ENCODE peak calls at places on chromosomes 2 and 18, in seven cellular contexts. One of them, this sample, is unnamed.

GRCh38 chr2:239049421-239050251 is 201.8 kb downstream of the TWIST2 start:
- DNase-seq in cardiac muscle cell: no peak
- DNase-seq in neural progenitor cell: no peak
- DNase-seq in K562: no peak
- DNase-seq in bronchial epithelial cell: peak; percentile 31
- DNase-seq in AG04450: peak; percentile 4
- DNase-seq in fibroblast of pulmonary artery: peak; percentile 24
- DNase-seq in this sample: no peak

GRCh38 chr18:9417081-9417841 is 58.1 kb upstream of the RALBP1 start:
- DNase-seq in cardiac muscle cell: peak; percentile 82
- DNase-seq in neural progenitor cell: peak; percentile 49
- DNase-seq in K562: no peak
- DNase-seq in bronchial epithelial cell: peak; percentile 39
- DNase-seq in AG04450: no peak
- DNase-seq in fibroblast of pulmonary artery: peak; percentile 67
- DNase-seq in this sample: no peak

GRCh38 chr2:100639588-100640195 is 76.9 kb downstream of the PDCL3 start:
- DNase-seq in cardiac muscle cell: no peak
- DNase-seq in neural progenitor cell: peak; percentile 36
- DNase-seq in K562: no peak
- DNase-seq in bronchial epithelial cell: no peak
- DNase-seq in AG04450: no peak
- DNase-seq in fibroblast of pulmonary artery: no peak
- DNase-seq in this sample: no peak

GRCh38 chr2:238999290-238999741 is 151.4 kb downstream of the TWIST2 start:
- DNase-seq in cardiac muscle cell: peak; percentile 39
- DNase-seq in neural progenitor cell: no peak
- DNase-seq in K562: no peak
- DNase-seq in bronchial epithelial cell: no peak
- DNase-seq in AG04450: no peak
- DNase-seq in fibroblast of pulmonary artery: peak; percentile 49
- DNase-seq in this sample: no peak

GRCh38 chr2:67945976-67946375 is 116.8 kb downstream of the C1D start:
- DNase-seq in cardiac muscle cell: peak; percentile 8
- DNase-seq in neural progenitor cell: no peak
- DNase-seq in K562: no peak
- DNase-seq in bronchial epithelial cell: no peak
- DNase-seq in AG04450: no peak
- DNase-seq in fibroblast of pulmonary artery: no peak
- DNase-seq in this sample: no peak

GRCh38 chr2:218438601-218439000 is 19.7 kb downstream of the VIL1 start:
- DNase-seq in cardiac muscle cell: peak; percentile 13
- DNase-seq in neural progenitor cell: no peak
- DNase-seq in K562: no peak
- DNase-seq in bronchial epithelial cell: no peak
- DNase-seq in AG04450: no peak
- DNase-seq in fibroblast of pulmonary artery: no peak
- DNase-seq in this sample: no peak

GRCh38 chr2:8803658-8804379 is 33.6 kb downstream of the KIDINS220 start:
- DNase-seq in cardiac muscle cell: peak; percentile 89
- DNase-seq in neural progenitor cell: no peak
- DNase-seq in K562: peak; percentile 80
- DNase-seq in bronchial epithelial cell: peak; percentile 97
- DNase-seq in AG04450: peak; percentile 74
- DNase-seq in fibroblast of pulmonary artery: peak; percentile 94
- DNase-seq in this sample: peak; percentile 72

GRCh38 chr18:58046087-58046793 is 2.2 kb downstream of the NEDD4L start:
- DNase-seq in cardiac muscle cell: no peak
- DNase-seq in neural progenitor cell: peak; percentile 67
- DNase-seq in K562: no peak
- DNase-seq in bronchial epithelial cell: peak; percentile 60
- DNase-seq in AG04450: no peak
- DNase-seq in fibroblast of pulmonary artery: no peak
- DNase-seq in this sample: no peak

GRCh38 chr18:57644540-57644939 is 22.9 kb upstream of the NARS1 start:
- DNase-seq in cardiac muscle cell: peak; percentile 49
- DNase-seq in neural progenitor cell: no peak
- DNase-seq in K562: no peak
- DNase-seq in bronchial epithelial cell: peak; percentile 23
- DNase-seq in AG04450: no peak
- DNase-seq in fibroblast of pulmonary artery: peak; percentile 58
- DNase-seq in this sample: no peak

GRCh38 chr2:88590998-88591613 is 36.2 kb downstream of the EIF2AK3 start:
- DNase-seq in cardiac muscle cell: peak; percentile 77
- DNase-seq in neural progenitor cell: peak; percentile 69
- DNase-seq in K562: peak; percentile 61
- DNase-seq in bronchial epithelial cell: peak; percentile 61
- DNase-seq in AG04450: peak; percentile 37
- DNase-seq in fibroblast of pulmonary artery: peak; percentile 84
- DNase-seq in this sample: peak; percentile 39

GRCh38 chr2:25912851-25913695 is 34.8 kb upstream of the ASXL2 start:
- DNase-seq in cardiac muscle cell: peak; percentile 19
- DNase-seq in neural progenitor cell: peak; percentile 32
- DNase-seq in K562: no peak
- DNase-seq in bronchial epithelial cell: no peak
- DNase-seq in AG04450: no peak
- DNase-seq in fibroblast of pulmonary artery: peak; percentile 33
- DNase-seq in this sample: no peak

GRCh38 chr18:51123046-51123395 is 74.5 kb downstream of the MEX3C start:
- DNase-seq in cardiac muscle cell: no peak
- DNase-seq in neural progenitor cell: no peak
- DNase-seq in K562: no peak
- DNase-seq in bronchial epithelial cell: no peak
- DNase-seq in AG04450: no peak
- DNase-seq in fibroblast of pulmonary artery: no peak
- DNase-seq in this sample: no peak

GRCh38 chr2:135936524-135936923 is 48.9 kb downstream of the DARS1 start:
- DNase-seq in cardiac muscle cell: no peak
- DNase-seq in neural progenitor cell: no peak
- DNase-seq in K562: no peak
- DNase-seq in bronchial epithelial cell: no peak
- DNase-seq in AG04450: no peak
- DNase-seq in fibroblast of pulmonary artery: no peak
- DNase-seq in this sample: no peak

GRCh38 chr2:1631292-1632005 is 112.9 kb downstream of the PXDN start:
- DNase-seq in cardiac muscle cell: no peak
- DNase-seq in neural progenitor cell: no peak
- DNase-seq in K562: no peak
- DNase-seq in bronchial epithelial cell: no peak
- DNase-seq in AG04450: no peak
- DNase-seq in fibroblast of pulmonary artery: no peak
- DNase-seq in this sample: no peak

GRCh38 chr2:222915092-222915957 is 54.5 kb downstream of the ACSL3 start:
- DNase-seq in cardiac muscle cell: peak; percentile 54
- DNase-seq in neural progenitor cell: no peak
- DNase-seq in K562: no peak
- DNase-seq in bronchial epithelial cell: peak; percentile 26
- DNase-seq in AG04450: no peak
- DNase-seq in fibroblast of pulmonary artery: peak; percentile 56
- DNase-seq in this sample: no peak
- TF ChIP-seq CTCF in cardiac muscle cell: peak; percentile 45
- TF ChIP-seq CTCF in neural progenitor cell: peak; percentile 55
- TF ChIP-seq CTCF in K562: peak; percentile 12
- TF ChIP-seq CTCF in bronchial epithelial cell: peak; percentile 21
- TF ChIP-seq CTCF in AG04450: peak; percentile 61
- TF ChIP-seq CTCF in fibroblast of pulmonary artery: peak; percentile 61
- TF ChIP-seq CTCF in this sample: peak; percentile 15

DNA sequence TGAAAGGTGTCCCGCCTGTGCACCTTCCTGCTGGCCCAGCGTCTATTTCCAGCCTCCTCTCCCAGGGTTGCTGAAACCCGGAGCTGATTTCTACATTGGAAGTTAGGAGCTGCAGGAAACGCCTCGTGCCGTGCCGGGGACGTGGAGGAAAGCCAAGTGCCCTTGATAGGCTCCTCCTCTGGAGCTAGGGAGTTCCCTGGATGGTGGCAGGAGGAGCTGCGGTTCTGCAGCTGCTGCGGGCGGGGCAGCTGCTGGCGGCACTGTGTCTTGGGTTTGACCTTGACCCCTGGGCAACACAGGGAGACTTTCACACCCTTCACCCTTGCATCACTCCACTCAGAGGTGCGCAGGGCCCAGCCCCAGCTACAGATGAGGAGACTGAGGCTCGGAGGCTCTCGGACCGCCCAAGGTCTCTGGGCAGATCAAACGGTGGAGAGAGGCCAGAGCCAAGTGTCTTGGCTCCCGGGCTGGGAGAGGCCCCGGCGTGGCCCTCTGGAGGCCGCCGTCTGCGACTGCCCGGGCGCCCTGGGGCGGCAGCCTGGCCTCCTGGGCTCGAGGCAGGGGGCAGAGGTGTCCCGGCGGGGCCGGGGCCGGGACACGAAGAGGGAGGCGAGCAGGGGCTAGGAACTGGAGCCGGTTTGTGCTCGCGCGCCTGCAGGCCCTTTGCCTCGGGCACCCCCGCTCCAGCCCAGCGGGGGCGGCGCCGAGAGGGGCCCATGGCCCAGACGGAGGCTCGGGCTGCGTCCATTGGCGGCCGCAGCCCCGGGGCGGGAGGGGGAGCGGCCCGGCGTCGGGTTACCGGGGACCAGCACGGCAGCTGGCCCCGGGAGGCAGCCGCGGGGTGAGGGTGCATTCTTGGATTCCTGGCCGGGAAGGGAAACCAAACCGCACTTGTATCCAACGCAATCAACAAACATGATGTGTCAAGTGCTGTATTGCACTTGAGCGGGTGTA is 129.7 kb upstream of the SLC1A4 start:
- DNase-seq in cardiac muscle cell: peak; percentile 95
- DNase-seq in neural progenitor cell: peak; percentile 85
- DNase-seq in K562: peak; percentile 90
- DNase-seq in bronchial epithelial cell: peak; percentile 75
- DNase-seq in AG04450: peak; percentile 78
- DNase-seq in fibroblast of pulmonary artery: peak; percentile 91
- DNase-seq in this sample: peak; percentile 78
- H3K4me3 ChIP-seq in cardiac muscle cell: peak overlapping the region; percentile 3
- H3K4me3 ChIP-seq in neural progenitor cell: peak overlapping the region; percentile 47
- H3K4me3 ChIP-seq in K562: peak overlapping the region; percentile 29
- H3K4me3 ChIP-seq in bronchial epithelial cell: peak overlapping the region; percentile 19
- H3K4me3 ChIP-seq in AG04450: peak overlapping the region; percentile 44
- H3K4me3 ChIP-seq in fibroblast of pulmonary artery: peak overlapping the region; percentile 23
- H3K4me3 ChIP-seq in this sample: peak overlapping the region; percentile 37

GRCh38 chr2:231661422-231662027 is 46.8 kb upstream of the PTMA start:
- DNase-seq in cardiac muscle cell: no peak
- DNase-seq in neural progenitor cell: no peak
- DNase-seq in K562: no peak
- DNase-seq in bronchial epithelial cell: no peak
- DNase-seq in AG04450: no peak
- DNase-seq in fibroblast of pulmonary artery: no peak
- DNase-seq in this sample: no peak

GRCh38 chr2:231663458-231664290 is 44.7 kb upstream of the PTMA start:
- DNase-seq in cardiac muscle cell: no peak
- DNase-seq in neural progenitor cell: peak; percentile 1
- DNase-seq in K562: no peak
- DNase-seq in bronchial epithelial cell: no peak
- DNase-seq in AG04450: no peak
- DNase-seq in fibroblast of pulmonary artery: no peak
- DNase-seq in this sample: no peak

GRCh38 chr2:231662811-231663457 is 45.4 kb upstream of the PTMA start:
- DNase-seq in cardiac muscle cell: no peak
- DNase-seq in neural progenitor cell: no peak
- DNase-seq in K562: no peak
- DNase-seq in bronchial epithelial cell: no peak
- DNase-seq in AG04450: no peak
- DNase-seq in fibroblast of pulmonary artery: no peak
- DNase-seq in this sample: no peak

GRCh38 chr2:231660860-231661259 is 47.5 kb upstream of the PTMA start:
- DNase-seq in cardiac muscle cell: no peak
- DNase-seq in neural progenitor cell: no peak
- DNase-seq in K562: no peak
- DNase-seq in bronchial epithelial cell: no peak
- DNase-seq in AG04450: no peak
- DNase-seq in fibroblast of pulmonary artery: no peak
- DNase-seq in this sample: no peak

DNA sequence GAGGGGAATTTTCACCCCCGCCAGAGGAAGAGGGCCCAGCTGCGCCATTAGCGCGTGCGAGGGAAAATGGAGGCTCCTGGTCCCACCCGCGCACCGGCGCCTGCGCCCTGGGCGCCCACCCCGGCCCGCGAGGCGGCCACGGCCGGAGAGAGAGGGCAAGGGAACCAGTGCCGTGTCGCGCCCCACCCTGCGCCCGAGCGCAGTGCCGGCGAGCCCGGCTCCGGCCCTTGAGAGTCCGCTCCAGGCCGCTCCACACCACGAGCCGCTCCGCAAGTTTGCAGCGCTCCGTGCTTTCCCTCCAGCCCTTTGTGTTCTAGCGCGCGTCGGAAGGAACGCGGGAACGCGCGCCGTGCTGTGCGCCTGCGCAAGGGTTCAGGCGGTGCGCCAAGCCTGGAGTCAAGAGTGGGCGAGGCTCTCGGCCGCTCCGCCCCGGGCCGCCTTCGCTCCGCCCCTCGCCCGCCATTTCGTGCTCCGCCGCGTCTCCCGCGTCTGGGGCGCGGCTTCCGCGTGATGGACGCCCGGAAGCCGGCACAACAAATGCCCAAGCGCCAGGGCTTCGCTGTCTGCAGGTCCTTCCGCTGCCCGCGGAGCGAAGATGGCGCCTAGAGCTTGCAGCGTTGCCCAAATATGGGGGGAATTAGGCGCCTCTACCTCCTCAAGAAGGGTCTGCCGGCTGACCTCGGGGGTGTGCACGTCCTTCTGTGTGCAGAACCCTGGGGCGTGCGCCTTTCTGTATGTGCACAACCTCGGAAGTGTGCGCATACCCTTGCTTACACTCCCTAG is 46.1 kb upstream of the PTMA start:
- DNase-seq in cardiac muscle cell: peak; percentile 99
- DNase-seq in neural progenitor cell: peak; percentile 98
- DNase-seq in K562: peak; percentile 74
- DNase-seq in bronchial epithelial cell: peak; percentile 83
- DNase-seq in AG04450: peak; percentile 95
- DNase-seq in fibroblast of pulmonary artery: peak; percentile 98
- DNase-seq in this sample: peak; percentile 92
- TF ChIP-seq CTCF in cardiac muscle cell: no peak
- TF ChIP-seq CTCF in neural progenitor cell: no peak
- TF ChIP-seq CTCF in K562: no peak
- TF ChIP-seq CTCF in bronchial epithelial cell: no peak
- TF ChIP-seq CTCF in AG04450: no peak
- TF ChIP-seq CTCF in fibroblast of pulmonary artery: no peak
- TF ChIP-seq CTCF in this sample: no peak

GRCh38 chr2:236848467-236848866 is 237.2 kb upstream of the COPS8 start:
- DNase-seq in cardiac muscle cell: no peak
- DNase-seq in neural progenitor cell: no peak
- DNase-seq in K562: no peak
- DNase-seq in bronchial epithelial cell: no peak
- DNase-seq in AG04450: no peak
- DNase-seq in fibroblast of pulmonary artery: no peak
- DNase-seq in this sample: no peak

GRCh38 chr2:236849940-236850339 is 235.7 kb upstream of the COPS8 start:
- DNase-seq in cardiac muscle cell: no peak
- DNase-seq in neural progenitor cell: no peak
- DNase-seq in K562: no peak
- DNase-seq in bronchial epithelial cell: no peak
- DNase-seq in AG04450: no peak
- DNase-seq in fibroblast of pulmonary artery: no peak
- DNase-seq in this sample: no peak

GRCh38 chr2:236847023-236847422 is 238.7 kb upstream of the COPS8 start:
- DNase-seq in cardiac muscle cell: no peak
- DNase-seq in neural progenitor cell: no peak
- DNase-seq in K562: no peak
- DNase-seq in bronchial epithelial cell: no peak
- DNase-seq in AG04450: no peak
- DNase-seq in fibroblast of pulmonary artery: no peak
- DNase-seq in this sample: no peak

GRCh38 chr2:236849508-236849907 is 236.2 kb upstream of the COPS8 start:
- DNase-seq in cardiac muscle cell: no peak
- DNase-seq in neural progenitor cell: no peak
- DNase-seq in K562: no peak
- DNase-seq in bronchial epithelial cell: no peak
- DNase-seq in AG04450: no peak
- DNase-seq in fibroblast of pulmonary artery: no peak
- DNase-seq in this sample: no peak

GRCh38 chr2:236847538-236848263 is 238.0 kb upstream of the COPS8 start:
- DNase-seq in cardiac muscle cell: no peak
- DNase-seq in neural progenitor cell: peak; percentile 65
- DNase-seq in K562: no peak
- DNase-seq in bronchial epithelial cell: no peak
- DNase-seq in AG04450: no peak
- DNase-seq in fibroblast of pulmonary artery: no peak
- DNase-seq in this sample: no peak
- H3K4me3 ChIP-seq in cardiac muscle cell: no peak overlapping the region
- H3K4me3 ChIP-seq in neural progenitor cell: no peak overlapping the region
- H3K4me3 ChIP-seq in K562: no peak overlapping the region
- H3K4me3 ChIP-seq in bronchial epithelial cell: no peak overlapping the region
- H3K4me3 ChIP-seq in AG04450: no peak overlapping the region
- H3K4me3 ChIP-seq in fibroblast of pulmonary artery: no peak overlapping the region
- H3K4me3 ChIP-seq in this sample: no peak overlapping the region

This sample was measured in HFF-Myc.